ENCODE peak calls at places on chromosomes 12 and 14, in six cellular contexts. W, A, T, F, K and U are unnamed samples.

GRCh38 chr14:52349731-52350130 is 35.6 kb downstream of the PTGER2 start:
- DNase-seq in W (peak; percentile 14), T (no peak), A (no peak), K (no peak), F (no peak), U (no peak)

GRCh38 chr14:25389948-25390347 is 340.0 kb upstream of the STXBP6 start:
- DNase-seq in T (no peak), F (no peak), A (no peak), W (no peak), K (no peak), U (no peak)

GRCh38 chr12:120265483-120266179 is at the start of gene PXN:
- DNase-seq in T (peak; percentile 89), A (no peak), K (no peak), F (peak; percentile 94), W (peak; percentile 92), U (no peak)

GRCh38 chr12:64824500-64825142 is at the start of gene TBC1D30:
- DNase-seq in F (no peak), K (no peak), T (no peak), W (peak; percentile 73), A (no peak), U (no peak)

GRCh38 chr12:98939350-98939749 is 294.3 kb downstream of the APAF1 start:
- DNase-seq in W (peak; percentile 6), A (peak; percentile 46), T (no peak), F (no peak), K (no peak), U (no peak)

GRCh38 chr12:125050868-125051267 is 14.4 kb upstream of the AACS start:
- DNase-seq in F (no peak), K (no peak), W (no peak), T (no peak), A (no peak), U (no peak)

GRCh38 chr12:68899251-68899771 is 33.7 kb downstream of the CPM start:
- DNase-seq in A (peak; percentile 91), F (peak; percentile 71), W (no peak), T (no peak), K (peak; percentile 88), U (peak; percentile 62)

GRCh38 chr14:49634547-49635334 is at the start of gene DNAAF2:
- DNase-seq in W (peak; percentile 69), A (no peak), F (peak; percentile 80), K (no peak), T (peak; percentile 53), U (no peak)

GRCh38 chr12:29863665-29864064 is 79.9 kb upstream of the TMTC1 start:
- DNase-seq in T (no peak), K (no peak), F (no peak), W (no peak), A (no peak), U (no peak)

GRCh38 chr12:68306564-68306963 is 25.6 kb downstream of the MDM1 start:
- DNase-seq in K (no peak), T (no peak), F (no peak), W (peak; percentile 41), A (no peak), U (no peak)

GRCh38 chr12:19518209-19518608 is 78.9 kb downstream of the AEBP2 start:
- DNase-seq in T (no peak), A (no peak), F (no peak), W (no peak), K (no peak), U (no peak)

GRCh38 chr14:71362920-71363584 is 455.8 kb downstream of the PCNX1 start:
- DNase-seq in W (peak; percentile 24), F (no peak), A (no peak), K (no peak), T (no peak), U (no peak)

GRCh38 chr14:105528197-105528858 is 1.9 kb downstream of the TMEM121 start:
- DNase-seq in F (peak; percentile 87), K (no peak), T (peak; percentile 79), A (peak; percentile 8), W (peak; percentile 87), U (no peak)
- H3K4me3 ChIP-seq in F (peak overlapping the region; percentile 57), K (peak overlapping the region; percentile 56), T (peak overlapping the region; percentile 81), A (peak overlapping the region; percentile 62), W (peak overlapping the region; percentile 74), U (peak overlapping the region; percentile 48)

GRCh38 chr14:35827678-35828472 is 1.7 kb downstream of the BRMS1L start:
- DNase-seq in A (no peak), K (no peak), T (no peak), W (no peak), F (no peak), U (no peak)
- H3K4me3 ChIP-seq in A (no peak overlapping the region), K (no peak overlapping the region), T (peak overlapping the region; percentile 92), W (peak overlapping the region; percentile 68), F (no peak overlapping the region), U (no peak overlapping the region)

GRCh38 chr12:114414866-114415524 is 9.1 kb upstream of the TBX5 start:
- DNase-seq in F (no peak), A (no peak), W (no peak), K (no peak), T (no peak), U (no peak)

GRCh38 chr12:114414031-114414865 is 8.3 kb upstream of the TBX5 start:
- DNase-seq in K (no peak), W (no peak), F (no peak), T (no peak), A (no peak), U (no peak)

GRCh38 chr12:114411081-114411836 is 5.3 kb upstream of the TBX5 start:
- DNase-seq in T (no peak), K (no peak), A (no peak), F (no peak), W (no peak), U (no peak)

GRCh38 chr12:114412307-114412706 is 6.4 kb upstream of the TBX5 start:
- DNase-seq in A (no peak), F (no peak), T (no peak), W (no peak), K (no peak), U (no peak)

DNA sequence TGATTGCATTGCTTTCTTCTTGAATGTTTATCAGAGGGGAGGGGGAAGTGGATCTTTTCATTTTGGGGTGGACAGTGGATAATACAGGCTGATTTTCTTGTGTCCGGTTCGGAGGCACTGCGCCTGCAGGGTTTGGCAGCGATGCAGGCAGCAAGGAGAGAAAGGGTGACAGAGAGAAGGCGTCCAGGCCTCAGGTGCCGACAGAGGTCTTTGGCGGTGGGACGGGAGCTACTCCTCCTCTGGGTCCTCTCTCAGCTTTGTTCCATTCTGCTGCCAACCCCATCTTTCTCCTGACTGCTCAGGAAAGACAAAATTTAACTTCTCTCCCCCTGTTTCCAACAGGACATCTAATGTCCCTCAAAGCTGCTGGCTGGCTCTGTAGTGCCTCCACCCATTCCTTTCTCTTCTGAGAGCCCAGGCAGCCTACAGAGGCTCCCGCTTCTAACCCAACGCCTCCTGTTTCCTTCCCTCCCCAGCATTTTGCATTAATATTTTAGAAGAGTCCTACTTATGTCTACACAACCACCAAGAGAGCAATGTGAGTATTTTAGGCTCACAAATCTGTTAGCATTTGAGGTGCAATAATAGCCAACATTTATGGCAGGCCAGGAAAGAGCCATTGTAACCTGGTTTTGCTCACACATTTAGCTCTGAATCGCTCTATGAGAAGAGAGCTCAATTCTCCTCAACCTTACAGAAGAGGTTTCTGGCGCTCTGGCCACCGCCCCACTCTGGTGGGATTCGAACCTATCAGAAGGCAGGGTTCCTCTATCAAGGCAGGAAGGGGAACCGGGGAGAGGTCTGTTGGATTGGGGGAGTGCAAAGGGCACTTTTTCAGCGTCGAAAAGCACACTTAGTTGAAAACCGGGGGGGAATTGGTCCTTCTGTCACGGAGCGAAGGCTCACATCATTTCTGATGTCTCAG is 7.1 kb upstream of the TBX5 start:
- DNase-seq in K (no peak), F (no peak), W (no peak), T (no peak), A (no peak), U (no peak)
- H3K4me3 ChIP-seq in K (no peak overlapping the region), F (no peak overlapping the region), W (no peak overlapping the region), T (no peak overlapping the region), A (no peak overlapping the region), U (no peak overlapping the region)

DNA sequence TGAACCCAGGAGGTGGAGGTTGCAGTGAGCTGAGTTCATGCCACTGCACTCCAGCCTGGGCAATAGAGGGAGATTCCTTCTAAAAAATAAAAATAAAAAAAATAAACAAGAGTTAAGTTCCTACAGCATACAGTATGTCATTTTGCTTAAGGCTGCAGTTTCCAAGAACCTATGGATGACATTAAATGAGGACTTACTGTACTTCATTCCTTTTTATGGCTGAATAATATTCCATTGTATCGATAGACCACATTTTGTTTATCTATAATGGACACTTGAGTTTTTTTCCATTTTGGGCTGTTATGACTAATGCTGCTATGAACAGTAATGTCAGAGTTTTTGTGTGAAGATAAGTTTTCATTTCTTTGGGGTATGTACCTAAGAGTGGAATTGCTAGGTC is 17.4 kb downstream of the RASAL1 start:
- DNase-seq in K (no peak), T (no peak), W (no peak), A (no peak), F (no peak), U (no peak)
- H3K4me3 ChIP-seq in K (no peak overlapping the region), T (no peak overlapping the region), W (no peak overlapping the region), A (no peak overlapping the region), F (no peak overlapping the region), U (no peak overlapping the region)

GRCh38 chr12:53196486-53196885 is 10.6 kb downstream of the ITGB7 start:
- DNase-seq in K (no peak), A (no peak), W (no peak), T (no peak), F (peak; percentile 63), U (no peak)
- H3K4me3 ChIP-seq in K (no peak overlapping the region), A (no peak overlapping the region), W (no peak overlapping the region), T (no peak overlapping the region), F (no peak overlapping the region), U (no peak overlapping the region)

GRCh38 chr12:12323118-12323517 is 26.9 kb downstream of the MANSC1 start:
- DNase-seq in T (no peak), K (no peak), A (no peak), W (no peak), F (no peak), U (no peak)

GRCh38 chr12:12323606-12324005 is 26.4 kb downstream of the MANSC1 start:
- DNase-seq in A (peak; percentile 59), T (no peak), F (no peak), K (peak; percentile 47), W (no peak), U (no peak)

GRCh38 chr12:12315838-12316237 is 34.2 kb downstream of the MANSC1 start:
- DNase-seq in K (no peak), T (no peak), F (no peak), A (no peak), W (no peak), U (no peak)

DNA sequence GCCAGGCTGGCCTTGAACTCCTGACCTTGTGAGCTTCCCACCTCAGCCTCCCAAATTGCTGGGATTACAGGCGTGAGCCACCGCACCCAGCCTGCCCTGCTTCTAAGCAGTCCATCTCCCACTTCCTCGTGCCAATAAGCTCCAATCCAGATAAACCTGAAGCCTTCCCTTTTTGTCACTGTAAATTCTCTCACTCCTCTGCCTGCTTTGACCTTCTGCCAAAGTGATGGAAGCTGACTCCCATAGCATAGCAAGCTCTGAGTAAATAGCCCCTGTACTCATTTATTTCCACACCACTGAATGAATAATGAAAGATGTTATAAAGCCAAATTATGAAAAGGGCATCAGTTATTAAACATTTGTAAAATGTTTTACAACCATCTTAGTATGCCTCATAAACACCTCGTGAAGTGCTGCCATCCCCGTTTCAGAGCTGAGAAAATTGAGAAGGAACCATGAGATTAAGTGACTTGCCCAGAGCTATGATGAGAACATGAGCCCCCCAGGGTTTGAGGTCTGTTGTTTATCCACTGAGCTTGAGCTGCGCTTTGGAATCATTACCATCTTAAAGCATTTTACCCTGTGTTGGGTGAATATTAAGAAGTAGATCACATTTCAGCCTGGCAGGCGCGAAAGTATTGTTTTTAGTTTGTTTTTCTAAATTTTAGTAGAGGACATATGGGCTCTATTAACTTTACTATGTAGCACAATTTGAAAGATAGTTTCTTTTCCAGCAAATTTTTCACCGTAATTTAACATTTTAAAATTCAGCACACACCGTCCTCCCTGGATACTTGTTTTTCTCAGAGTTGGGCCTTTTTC is 30.3 kb downstream of the MANSC1 start:
- DNase-seq in K (no peak), A (no peak), F (peak; percentile 55), T (no peak), W (no peak), U (no peak)
- H3K4me3 ChIP-seq in K (peak overlapping the region; percentile 5), A (no peak overlapping the region), F (peak overlapping the region; percentile 22), T (peak overlapping the region; percentile 17), W (no peak overlapping the region), U (no peak overlapping the region)